ENCODE peak calls at places on chromosomes 12 and 14, in five cellular contexts. S is Panc1, Y is sigmoid colon, X is K562, P is HCT116. W is an unnamed sample.

GRCh38 chr12:180445-180844 is 33.5 kb downstream of the SLC6A12 start:
- DNase-seq in Y (no peak), X (peak), S (no peak), P (no peak), W (no peak)

GRCh38 chr12:24054411-24054810 is 104.9 kb upstream of the SOX5 start:
- DNase-seq in S (no peak), Y (no peak), P (no peak), X (no peak), W (no peak)

GRCh38 chr14:30484976-30485375 is 74.0 kb upstream of the G2E3 start:
- DNase-seq in S (no peak), Y (no peak), P (no peak), X (no peak), W (no peak)

GRCh38 chr14:81220488-81220766 is 332 bp downstream of the GTF2A1 start:
- DNase-seq in X (no peak), S (no peak), Y (no peak), P (no peak), W (no peak)

GRCh38 chr12:92075425-92075891 is 70.2 kb downstream of the BTG1 start:
- DNase-seq in X (peak), Y (no peak), S (no peak), P (no peak), W (no peak)

GRCh38 chr12:109736552-109737108 is 23.0 kb downstream of the FAM222A start:
- DNase-seq in Y (peak), S (no peak), X (peak), P (no peak), W (no peak)

GRCh38 chr12:159131-159782 is 54.7 kb downstream of the SLC6A12 start:
- DNase-seq in Y (no peak), P (no peak), S (no peak), X (no peak), W (no peak)

GRCh38 chr12:62913380-62913779 is 21.6 kb downstream of the PPM1H start:
- DNase-seq in X (no peak), Y (no peak), P (no peak), S (no peak), W (peak)

GRCh38 chr14:34711169-34711568 is 3.2 kb downstream of the CFL2 start:
- DNase-seq in Y (no peak), S (no peak), P (no peak), X (peak), W (no peak)

GRCh38 chr12:88553941-88554658 is 26.2 kb downstream of the KITLG start:
- DNase-seq in S (no peak), P (peak), Y (no peak), X (no peak), W (peak)

GRCh38 chr12:108367436-108367835 is 28.3 kb upstream of the CMKLR1 start:
- DNase-seq in P (no peak), S (no peak), Y (no peak), X (no peak), W (no peak)

GRCh38 chr14:88323520-88324199 is 591 bp upstream of the KCNK10 start:
- DNase-seq in S (no peak), Y (no peak), X (no peak), P (no peak), W (no peak)

GRCh38 chr14:104262515-104263514 is 124.4 kb downstream of the KIF26A start:
- DNase-seq in X (no peak), S (no peak), Y (no peak), P (no peak), W (no peak)

GRCh38 chr14:72332054-72332453 is 399.8 kb downstream of the RGS6 start:
- DNase-seq in S (no peak), Y (no peak), X (no peak), P (no peak), W (no peak)

GRCh38 chr12:51001799-51002198 is 24.4 kb downstream of the SLC11A2 start:
- DNase-seq in P (no peak), S (no peak), X (no peak), Y (no peak), W (no peak)

GRCh38 chr12:80033457-80033856 is 65.9 kb upstream of the OTOGL start:
- DNase-seq in Y (no peak), S (no peak), P (no peak), X (no peak), W (no peak)

GRCh38 chr14:62592877-62593276 is 452.4 kb downstream of the KCNH5 start:
- DNase-seq in S (no peak), Y (no peak), X (no peak), P (no peak), W (no peak)

GRCh38 chr12:33944703-33945437 is 77.4 kb upstream of the ALG10 start:
- DNase-seq in X (no peak), P (no peak), Y (no peak), S (no peak), W (no peak)

GRCh38 chr12:107684990-107685359 is 624 bp upstream of the PWP1 start:
- DNase-seq in S (no peak), X (peak), Y (no peak), P (peak), W (no peak)

GRCh38 chr12:666766-667308 is 3.6 kb upstream of the NINJ2 start:
- DNase-seq in P (no peak), X (peak), Y (no peak), S (no peak), W (no peak)

GRCh38 chr12:94297876-94298520 is 149.6 kb downstream of the PLXNC1 start:
- DNase-seq in P (no peak), S (no peak), Y (no peak), X (no peak), W (no peak)

GRCh38 chr14:24334431-24335271 is at the start of gene ADCY4:
- DNase-seq in Y (no peak), X (no peak), P (no peak), S (no peak), W (no peak)

GRCh38 chr12:51632598-51632997 is 41.6 kb downstream of the SCN8A start:
- DNase-seq in P (no peak), X (no peak), Y (no peak), S (no peak), W (peak)

GRCh38 chr12:75526655-75527511 is 15.5 kb upstream of the KRR1 start:
- DNase-seq in P (peak), X (peak), S (no peak), Y (peak), W (no peak)

GRCh38 chr12:2301531-2302461 is 249.0 kb downstream of the CACNA1C start:
- DNase-seq in P (no peak), X (no peak), Y (peak), S (no peak), W (no peak)

GRCh38 chr12:52661668-52662067 is 9.7 kb upstream of the KRT2 start:
- DNase-seq in P (no peak), Y (no peak), S (no peak), X (peak), W (no peak)
- H3K27ac ChIP-seq in P (no peak), Y (no peak), S (no peak), X (peak), W (no peak)

DNA sequence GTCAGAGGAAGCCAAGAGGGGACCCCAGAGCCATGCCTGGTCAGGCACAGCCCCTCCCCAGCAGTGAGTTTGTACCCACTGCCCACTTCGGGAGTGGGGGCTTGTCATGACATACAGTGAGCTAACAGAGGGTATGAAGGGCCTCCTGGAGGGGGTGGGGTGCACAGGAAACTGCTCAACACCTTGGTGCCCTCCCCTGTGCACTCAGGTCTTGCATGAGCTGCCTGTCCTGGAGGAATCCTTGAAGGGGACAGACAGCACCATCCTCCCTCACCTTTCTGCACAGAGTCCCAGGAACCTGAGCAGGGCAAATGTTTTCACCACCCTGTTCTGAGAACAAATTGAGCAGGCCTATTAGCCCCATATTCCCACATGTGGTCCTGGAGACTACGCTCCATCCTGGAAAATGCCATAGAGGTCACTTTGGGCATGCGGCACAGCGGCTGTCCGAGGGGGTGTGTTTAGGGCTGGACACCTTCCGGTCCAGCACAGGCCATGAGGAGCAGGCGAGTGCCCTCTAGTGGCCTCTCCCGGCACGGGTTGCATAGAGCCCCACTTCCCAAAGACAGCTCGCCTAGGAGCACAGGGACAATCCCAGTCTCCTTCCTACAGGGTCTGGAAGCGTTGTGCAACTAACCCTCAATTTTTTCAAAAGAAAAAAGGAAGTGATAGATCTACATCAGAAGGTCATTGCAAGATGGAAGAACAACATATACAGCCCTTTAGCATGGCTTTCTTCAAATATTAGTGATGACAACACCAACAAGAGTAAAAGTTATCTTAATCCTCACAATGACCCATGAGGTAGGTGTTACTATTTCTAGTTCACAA is 31.9 kb upstream of the ZFP36L1 start:
- DNase-seq in P (peak), Y (peak), X (peak), S (peak), W (peak)
- TF ChIP-seq POLR2AphosphoS5 in P (no peak), Y (no peak), X (no peak), S (no peak), W (no peak)

GRCh38 chr12:124411291-124411878 is 116.5 kb downstream of the RFLNA start:
- DNase-seq in X (no peak), Y (peak), P (no peak), S (no peak), W (no peak)
- H3K27ac ChIP-seq in X (no peak), Y (peak), P (no peak), S (no peak), W (peak)

GRCh38 chr12:26689281-26689841 is 143.6 kb downstream of the ITPR2 start:
- DNase-seq in P (no peak), Y (no peak), X (peak), S (no peak), W (no peak)

GRCh38 chr12:26690601-26691000 is 142.4 kb downstream of the ITPR2 start:
- DNase-seq in P (no peak), S (no peak), X (no peak), Y (no peak), W (no peak)

GRCh38 chr12:26688344-26688904 is 144.6 kb downstream of the ITPR2 start:
- DNase-seq in Y (no peak), P (no peak), S (no peak), X (peak), W (no peak)

GRCh38 chr12:26692417-26692816 is 140.6 kb downstream of the ITPR2 start:
- DNase-seq in P (no peak), S (no peak), X (no peak), Y (no peak), W (no peak)

DNA sequence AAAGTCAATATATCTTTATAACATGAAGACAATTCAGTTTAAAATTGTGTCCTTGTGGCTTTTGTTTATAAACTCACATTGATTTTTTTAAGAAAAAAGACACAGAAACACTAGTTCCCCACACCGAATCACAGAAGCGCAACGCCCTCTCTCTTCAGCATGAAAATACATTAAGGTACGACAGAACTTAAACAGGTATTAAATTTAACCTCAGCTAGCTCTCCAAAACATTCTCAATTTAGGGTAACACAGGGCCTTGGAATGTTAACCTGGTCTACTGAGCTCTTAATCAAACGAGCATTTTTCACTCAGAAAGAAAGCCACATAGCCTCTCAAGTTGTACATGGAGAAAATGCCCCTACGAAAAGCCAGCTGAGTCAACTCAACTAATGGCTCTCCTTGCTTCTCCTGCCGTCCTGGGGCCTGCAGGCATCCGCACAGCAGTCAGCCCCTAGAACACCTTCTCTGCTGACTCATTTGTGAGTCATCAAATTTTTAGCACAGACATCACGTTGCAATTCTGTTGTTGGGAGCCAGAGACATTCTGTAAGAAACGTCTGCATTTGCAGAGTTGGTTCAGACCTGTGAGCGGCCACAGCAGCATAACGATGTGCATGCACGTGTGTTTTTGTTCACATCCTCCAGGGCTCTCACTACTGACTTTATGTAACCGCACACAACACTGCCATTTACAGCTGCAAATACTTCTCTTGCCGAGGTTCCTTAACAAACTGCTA is 141.6 kb downstream of the ITPR2 start:
- DNase-seq in X (peak), P (peak), S (peak), Y (no peak), W (no peak)
- TF ChIP-seq POLR2AphosphoS5 in X (no peak), P (no peak), S (peak), Y (no peak), W (no peak)

DNA sequence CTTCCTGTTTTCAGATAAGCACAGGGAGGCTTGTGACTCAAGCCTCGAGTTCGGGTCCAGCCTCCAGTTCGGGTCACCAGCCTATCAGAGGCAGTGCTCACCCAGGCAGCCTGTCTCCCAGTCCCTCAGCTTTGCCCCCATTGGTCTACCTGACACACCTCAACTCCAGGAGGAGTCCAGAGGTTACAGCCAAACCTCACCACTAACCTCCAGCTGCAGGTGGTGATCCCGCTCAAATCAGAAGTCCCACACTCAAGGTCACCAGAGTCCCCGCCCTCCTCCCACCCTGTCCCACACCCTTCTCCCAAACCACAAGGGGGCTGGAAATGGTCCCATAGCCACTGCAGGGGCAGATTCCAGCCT is 42.1 kb downstream of the KDM2B start:
- DNase-seq in P (peak), X (no peak), S (no peak), Y (no peak), W (no peak)
- H3K27ac ChIP-seq in P (no peak), X (no peak), S (no peak), Y (peak), W (no peak)

GRCh38 chr12:113889806-113890581 is 76.1 kb downstream of the RBM19 start:
- DNase-seq in P (no peak), Y (no peak), X (no peak), S (no peak), W (no peak)
- TF ChIP-seq POLR2AphosphoS5 in P (no peak), Y (no peak), X (no peak), S (no peak), W (no peak)

DNA sequence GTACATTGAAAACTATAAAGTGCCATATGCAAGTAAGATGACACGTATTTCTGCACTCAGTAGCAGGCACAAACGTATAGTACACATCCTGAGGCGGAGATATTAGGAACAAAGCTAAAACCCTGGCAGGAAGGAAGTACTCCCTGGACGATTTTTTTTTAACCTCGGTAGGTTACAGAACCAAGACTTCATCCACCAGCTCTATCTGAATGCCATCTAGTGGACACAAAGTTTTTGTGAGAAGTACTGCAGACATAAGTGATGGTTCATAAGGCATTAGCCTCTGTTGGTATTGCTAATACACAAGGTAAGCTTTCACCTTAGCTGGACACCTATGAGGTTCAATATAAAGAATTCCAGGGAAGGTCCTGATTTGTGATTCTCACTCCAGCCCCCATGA is 83.0 kb upstream of the CCDC196 start:
- DNase-seq in P (no peak), X (peak), S (peak), Y (no peak), W (no peak)
- H3K27ac ChIP-seq in P (no peak), X (no peak), S (no peak), Y (no peak), W (no peak)

GRCh38 chr14:58731465-58732330 is 93.9 kb downstream of the DACT1 start:
- DNase-seq in X (no peak), S (no peak), Y (no peak), P (peak), W (no peak)
- TF ChIP-seq POLR2AphosphoS5 in X (no peak), S (no peak), Y (no peak), P (peak), W (no peak)

DNA sequence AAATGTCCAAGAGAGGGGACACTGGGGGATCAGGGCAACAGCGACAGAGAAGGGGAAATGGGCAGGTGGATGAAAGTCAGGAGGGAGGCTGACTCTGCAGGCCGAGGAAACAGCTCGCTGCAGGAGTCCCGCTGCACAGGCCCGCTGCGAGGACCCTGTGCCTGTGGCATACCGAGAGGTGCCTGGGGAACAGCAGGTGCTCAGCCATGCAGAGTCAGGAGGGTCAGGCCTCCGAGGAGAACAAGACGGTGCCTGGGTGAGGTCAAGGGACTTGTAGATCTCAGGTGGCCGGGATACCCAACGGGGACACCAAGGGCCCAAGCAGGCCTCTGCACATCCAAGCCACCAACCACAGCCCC is 67.6 kb downstream of the NCOR2 start:
- DNase-seq in X (no peak), P (no peak), S (no peak), Y (no peak), W (no peak)
- H3K27ac ChIP-seq in X (no peak), P (peak), S (no peak), Y (peak), W (peak)

W was measured in prostate gland.